ENCODE peak calls at places on chromosomes 5 and 9, in four cellular contexts. E, F, X and D are unnamed samples.

GRCh38 chr9:14563902-14564578 is 129.2 kb downstream of the ZDHHC21 start:
- DNase-seq in E (peak; percentile 33), F (no peak), X (no peak), D (no peak)

GRCh38 chr9:84136119-84136868 is 155.7 kb downstream of the RMI1 start:
- DNase-seq in E (no peak), F (no peak), X (no peak), D (peak; percentile 45)

GRCh38 chr5:112142769-112143270 is 276.3 kb downstream of the EPB41L4A start:
- DNase-seq in E (no peak), F (no peak), X (no peak), D (no peak)

GRCh38 chr9:20065076-20065475 is 276.2 kb upstream of the SLC24A2 start:
- DNase-seq in E (no peak), F (no peak), X (no peak), D (no peak)

GRCh38 chr9:136557036-136557435 is 11.2 kb upstream of the NOTCH1 start:
- DNase-seq in E (no peak), F (no peak), X (no peak), D (no peak)

GRCh38 chr5:19564036-19564435 is 424.0 kb downstream of the CDH18 start:
- DNase-seq in E (no peak), F (no peak), X (no peak), D (no peak)

GRCh38 chr5:87944553-87945320 is 323.9 kb downstream of the TMEM161B start:
- DNase-seq in E (no peak), F (peak; percentile 58), X (no peak), D (no peak)

GRCh38 chr9:37730840-37731239 is 22.8 kb upstream of the TRMT10B start:
- DNase-seq in E (no peak), F (no peak), X (no peak), D (no peak)

GRCh38 chr5:83104031-83104430 is 26.7 kb downstream of the XRCC4 start:
- DNase-seq in E (no peak), F (no peak), X (no peak), D (no peak)

GRCh38 chr5:79850316-79850822 is 140.7 kb downstream of the MTX3 start:
- DNase-seq in E (no peak), F (no peak), X (peak; percentile 85), D (no peak)

GRCh38 chr9:80040457-80040856 is 468.7 kb downstream of the TLE4 start:
- DNase-seq in E (no peak), F (no peak), X (no peak), D (no peak)

GRCh38 chr9:126374366-126374781 is 47.7 kb downstream of the MVB12B start:
- DNase-seq in E (peak; percentile 78), F (no peak), X (no peak), D (no peak)

GRCh38 chr5:123610665-123611406 is 98.9 kb downstream of the CSNK1G3 start:
- DNase-seq in E (peak; percentile 54), F (no peak), X (no peak), D (peak; percentile 1)

GRCh38 chr5:143350790-143351603 is 52.5 kb downstream of the NR3C1 start:
- DNase-seq in E (no peak), F (no peak), X (no peak), D (peak; percentile 26)

GRCh38 chr5:66454186-66455078 is 141.8 kb upstream of the MAST4 start:
- DNase-seq in E (no peak), F (no peak), X (no peak), D (peak; percentile 20)

GRCh38 chr5:11897831-11898230 is 6.4 kb downstream of the CTNND2 start:
- DNase-seq in E (no peak), F (no peak), X (no peak), D (no peak)

GRCh38 chr9:92734931-92735906 is 29.4 kb downstream of the BICD2 start:
- DNase-seq in E (no peak), F (peak; percentile 52), X (no peak), D (no peak)

GRCh38 chr5:86878250-86878649 is 260.5 kb downstream of the COX7C start:
- DNase-seq in E (no peak), F (no peak), X (no peak), D (no peak)

GRCh38 chr5:135458921-135459331 is 6.8 kb upstream of the TIFAB start:
- DNase-seq in E (no peak), F (peak; percentile 66), X (no peak), D (peak; percentile 40)

GRCh38 chr9:7790022-7790818 is 9.4 kb downstream of the DMAC1 start:
- DNase-seq in E (no peak), F (no peak), X (no peak), D (no peak)

GRCh38 chr9:14314424-14314928 is 535 bp upstream of the NFIB start:
- DNase-seq in E (peak; percentile 57), F (peak; percentile 89), X (peak; percentile 77), D (peak; percentile 90)

GRCh38 chr9:126763130-126763764 is 41.6 kb upstream of the ZBTB43 start:
- DNase-seq in E (no peak), F (no peak), X (no peak), D (peak; percentile 68)

GRCh38 chr9:21681641-21682040 is 120.8 kb upstream of the MTAP start:
- DNase-seq in E (no peak), F (no peak), X (no peak), D (no peak)

GRCh38 chr9:126860757-126861466 is 473 bp downstream of the ZBTB34 start:
- DNase-seq in E (no peak), F (no peak), X (no peak), D (peak; percentile 65)

GRCh38 chr9:37602817-37603216 is 10.4 kb upstream of the TOMM5 start:
- DNase-seq in E (no peak), F (peak; percentile 71), X (no peak), D (no peak)

GRCh38 chr5:82044015-82044414 is 72.2 kb downstream of the ATG10 start:
- DNase-seq in E (no peak), F (no peak), X (no peak), D (no peak)

GRCh38 chr9:79896390-79896789 is 324.6 kb downstream of the TLE4 start:
- DNase-seq in E (no peak), F (no peak), X (no peak), D (no peak)

GRCh38 chr9:93092171-93092991 is 3.6 kb upstream of the CARD19 start:
- DNase-seq in E (no peak), F (peak; percentile 50), X (peak; percentile 15), D (no peak)

GRCh38 chr5:371811-372555 is 50.5 kb downstream of the AHRR start:
- DNase-seq in E (no peak), F (no peak), X (no peak), D (no peak)
- TF ChIP-seq POLR2A in E (no peak), F (no peak), X (no peak), D (no peak)

GRCh38 chr9:128276008-128276573 is at the start of gene SWI5:
- DNase-seq in E (peak; percentile 96), F (peak; percentile 100), X (peak; percentile 100), D (peak; percentile 100)
- TF ChIP-seq POLR2A in E (peak; percentile 94), F (peak; percentile 87), X (peak; percentile 93), D (peak; percentile 97)

GRCh38 chr9:89376286-89376685 is 58.0 kb downstream of the SECISBP2 start:
- DNase-seq in E (no peak), F (no peak), X (no peak), D (no peak)

GRCh38 chr9:89377411-89377810 is 59.1 kb downstream of the SECISBP2 start:
- DNase-seq in E (no peak), F (no peak), X (no peak), D (no peak)

GRCh38 chr9:89376741-89377140 is 58.4 kb downstream of the SECISBP2 start:
- DNase-seq in E (no peak), F (no peak), X (no peak), D (no peak)

GRCh38 chr9:89374176-89374575 is 55.9 kb downstream of the SECISBP2 start:
- DNase-seq in E (no peak), F (no peak), X (no peak), D (no peak)

DNA sequence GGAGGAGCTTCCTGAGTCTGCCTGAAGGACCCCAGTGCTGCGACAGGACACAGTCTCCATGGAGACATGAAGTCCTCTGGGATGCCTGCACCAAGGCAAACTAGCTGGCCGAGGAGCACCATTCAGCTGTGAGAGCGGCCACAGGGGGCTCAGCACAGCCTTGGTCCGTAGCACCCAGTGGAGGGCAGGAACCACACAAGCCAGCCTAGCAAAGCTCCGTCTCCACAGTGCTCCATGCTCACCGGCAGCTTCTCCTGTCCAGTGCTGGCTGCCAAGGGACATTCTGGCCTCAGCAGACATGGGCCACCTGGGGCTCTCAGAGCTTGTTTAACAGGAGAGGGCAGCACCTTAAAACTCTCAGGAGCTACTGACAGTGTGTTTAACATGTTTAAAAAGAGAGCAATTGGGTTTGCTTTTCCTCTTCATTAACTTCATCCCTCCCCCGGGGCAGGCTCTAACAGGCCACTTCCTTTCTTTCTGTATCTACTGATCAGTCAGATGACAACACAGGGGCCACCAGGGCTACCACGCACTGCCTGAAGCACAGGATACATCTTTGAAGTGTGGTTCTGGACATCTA is 57.0 kb downstream of the SECISBP2 start:
- DNase-seq in E (no peak), F (no peak), X (no peak), D (no peak)
- TF ChIP-seq POLR2A in E (no peak), F (no peak), X (no peak), D (no peak)

DNA sequence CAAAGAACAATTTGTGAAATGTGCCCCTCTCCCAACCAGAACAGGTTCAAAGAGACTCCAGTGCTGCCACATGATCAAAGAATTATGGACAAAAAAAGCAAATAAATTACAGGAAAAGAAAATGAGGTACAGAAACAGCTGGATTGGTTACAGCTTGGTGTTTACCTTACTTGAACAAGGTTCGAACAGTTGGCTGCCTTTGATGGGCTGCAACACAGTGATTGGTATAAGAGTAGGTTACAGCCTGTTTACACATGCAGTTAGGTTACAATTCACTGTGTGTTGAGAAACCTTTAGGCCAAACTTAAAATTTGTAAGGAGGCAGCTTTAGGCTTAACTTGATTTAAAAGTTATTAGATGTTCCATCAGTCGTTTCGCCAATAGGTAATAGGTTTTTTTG is 3.4 kb upstream of the MOCS2 start:
- DNase-seq in E (peak; percentile 68), F (no peak), X (no peak), D (no peak)
- TF ChIP-seq POLR2A in E (no peak), F (no peak), X (no peak), D (no peak)

DNA sequence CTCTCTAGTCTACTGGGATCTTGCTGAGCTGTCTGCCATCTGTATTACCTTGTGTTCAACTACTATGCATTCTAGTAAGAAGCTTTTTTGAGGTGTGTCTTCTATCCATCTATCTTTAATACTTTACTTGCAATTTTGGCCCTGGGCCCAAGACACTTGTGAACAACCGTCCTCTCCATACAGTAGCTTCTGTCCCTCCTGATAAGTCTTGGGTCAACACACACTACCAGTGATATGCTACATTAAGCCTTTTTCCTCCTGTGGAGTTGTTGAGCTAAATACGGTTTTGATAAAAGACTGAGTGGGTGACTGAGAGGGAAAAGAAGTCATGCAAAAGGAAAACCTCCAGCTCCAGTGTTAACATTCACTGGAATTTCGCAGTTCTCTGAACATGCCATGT is 133.3 kb upstream of the PCA3 start:
- DNase-seq in E (no peak), F (no peak), X (no peak), D (no peak)
- TF ChIP-seq POLR2A in E (no peak), F (no peak), X (no peak), D (no peak)

DNA sequence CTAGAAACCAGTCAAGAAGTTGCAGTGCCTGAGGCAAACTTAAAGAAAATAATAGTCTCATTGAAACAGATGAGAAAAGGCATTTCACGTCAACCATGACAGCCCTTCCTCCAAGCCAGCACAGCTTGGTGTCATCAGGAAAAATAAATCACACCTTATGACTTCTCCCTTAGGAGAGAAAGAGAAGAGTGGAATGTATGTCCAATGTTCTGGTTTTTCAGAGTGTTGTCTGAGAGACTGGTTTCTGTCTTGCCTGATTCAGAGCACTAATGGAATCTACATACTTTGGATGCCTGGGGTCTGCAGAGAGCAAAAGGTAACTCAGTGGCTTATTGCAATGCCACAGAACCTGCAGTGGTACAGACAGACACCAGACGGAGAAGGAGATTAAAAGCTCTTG is 105.5 kb upstream of the PDE4D start:
- DNase-seq in E (no peak), F (no peak), X (no peak), D (no peak)
- TF ChIP-seq POLR2A in E (no peak), F (no peak), X (no peak), D (no peak)

GRCh38 chr9:124280176-124280691 is 22.5 kb downstream of the NEK6 start:
- DNase-seq in E (no peak), F (no peak), X (peak; percentile 56), D (no peak)
- TF ChIP-seq POLR2A in E (no peak), F (no peak), X (no peak), D (no peak)